ENCODE peak calls at places on chromosomes 11 and 22, in seven cellular contexts. F, Y, E, Q, B, S and C are unnamed samples.

GRCh38 chr22:35598396-35598710 is 18.8 kb downstream of the MB start:
- DNase-seq in S (no peak), B (no peak), Y (no peak), Q (no peak), E (no peak), F (no peak), C (no peak)

GRCh38 chr11:131246589-131247164 is 123.7 kb upstream of the NTM start:
- DNase-seq in Q (peak; percentile 49), S (peak; percentile 51), B (no peak), Y (no peak), E (peak; percentile 39), F (no peak), C (peak; percentile 49)

GRCh38 chr22:47846206-47846605 is 1083.8 kb downstream of the TBC1D22A start:
- DNase-seq in Q (no peak), F (no peak), B (no peak), E (no peak), Y (no peak), S (no peak), C (no peak)

GRCh38 chr11:11177156-11177808 is 175.8 kb downstream of the CSNK2A3 start:
- DNase-seq in Y (no peak), S (no peak), E (no peak), F (no peak), B (no peak), Q (no peak), C (no peak)

GRCh38 chr11:32893091-32893946 is 708 bp downstream of the QSER1 start:
- DNase-seq in S (peak; percentile 73), E (peak; percentile 36), B (no peak), Y (no peak), Q (peak; percentile 77), F (peak; percentile 65), C (peak; percentile 56)

GRCh38 chr22:38953091-38953490 is 4.3 kb upstream of the APOBEC3A start:
- DNase-seq in B (no peak), Y (no peak), E (no peak), F (peak; percentile 44), Q (no peak), S (no peak), C (no peak)

GRCh38 chr11:931385-931784 is 5.7 kb downstream of the AP2A2 start:
- DNase-seq in S (no peak), B (no peak), E (no peak), Y (no peak), F (no peak), Q (no peak), C (no peak)

GRCh38 chr22:43851979-43852307 is 10.4 kb downstream of the SULT4A1 start:
- DNase-seq in Y (no peak), Q (no peak), E (no peak), F (no peak), B (no peak), S (no peak), C (no peak)

GRCh38 chr22:28051787-28052356 is 132.8 kb upstream of the PITPNB start:
- DNase-seq in E (peak; percentile 77), Y (no peak), F (no peak), B (no peak), Q (peak; percentile 77), S (peak; percentile 61), C (peak; percentile 67)

GRCh38 chr11:121018746-121019145 is 5.2 kb upstream of the TBCEL start:
- DNase-seq in S (no peak), E (no peak), Q (no peak), B (no peak), F (no peak), Y (no peak), C (no peak)

GRCh38 chr22:45290410-45290936 is 5.7 kb downstream of the UPK3A start:
- DNase-seq in F (no peak), S (no peak), Q (no peak), Y (no peak), E (no peak), B (no peak), C (no peak)

GRCh38 chr11:75239551-75240290 is 853 bp upstream of the TPBGL start:
- DNase-seq in S (no peak), Y (no peak), F (no peak), Q (no peak), B (no peak), E (no peak), C (no peak)